ENCODE peak calls at places on chromosomes 13 and 19, in ten cellular contexts. V is endothelial cell, I is IMR-90, T is GM23338, Z is fibroblast of the aortic adventitia, W is cardiac fibroblast, G is thyroid gland, Y is SK-N-SH, S is lower lobe of right lung, X is H9. L is an unnamed sample.
A peak's percentile ranks its signal among the peaks of the same experiment; 100 is the strongest.

GRCh38 chr19:45153339-45154063 is 7.3 kb downstream of the NKPD1 start:
- DNase-seq in X (peak; percentile 72), W (peak; percentile 34), T (peak; percentile 84), Y (peak; percentile 91), Z (peak; percentile 42), I (peak; percentile 48), V (peak; percentile 71), G (peak; percentile 57), S (no peak), L (no peak)

GRCh38 chr19:14544977-14545715 is 15.8 kb downstream of the TECR start:
- DNase-seq in V (no peak), W (no peak), T (no peak), S (no peak), Y (no peak), Z (no peak), I (no peak), X (no peak), G (peak; percentile 98), L (no peak)

GRCh38 chr13:100100115-100100879 is 11.4 kb downstream of the PCCA start:
- DNase-seq in G (peak; percentile 66), Z (peak; percentile 88), T (no peak), V (no peak), X (no peak), S (no peak), W (peak; percentile 67), Y (no peak), I (peak; percentile 87), L (no peak)

GRCh38 chr19:15631817-15632216 is 8.9 kb upstream of the CYP4F3 start:
- DNase-seq in Y (peak; percentile 47), W (peak; percentile 8), V (no peak), X (peak; percentile 40), Z (no peak), S (no peak), G (no peak), T (peak; percentile 28), I (no peak), L (no peak)

GRCh38 chr19:6543866-6544347 is 13.1 kb downstream of the TNFSF9 start:
- DNase-seq in V (no peak), X (no peak), G (no peak), I (no peak), S (no peak), Z (no peak), T (no peak), Y (no peak), W (no peak), L (no peak)

GRCh38 chr13:61136101-61136500 is 279.5 kb downstream of the PCDH20 start:
- DNase-seq in G (no peak), W (no peak), Z (no peak), T (peak; percentile 4), I (no peak), Y (no peak), V (no peak), X (no peak), S (no peak), L (no peak)

GRCh38 chr19:17722655-17723240 is 3.5 kb downstream of the MAP1S start:
- DNase-seq in W (no peak), G (no peak), Y (no peak), T (no peak), Z (no peak), I (no peak), S (no peak), V (no peak), X (no peak), L (no peak)

GRCh38 chr13:69324109-69324886 is 783.3 kb upstream of the ATXN8OS start:
- DNase-seq in Z (no peak), T (peak; percentile 32), G (no peak), Y (peak; percentile 12), W (peak; percentile 1), I (no peak), S (no peak), V (no peak), X (no peak), L (no peak)

GRCh38 chr19:16801599-16801998 is 27.6 kb upstream of the SIN3B start:
- DNase-seq in X (no peak), Z (peak; percentile 61), I (peak; percentile 71), V (no peak), G (no peak), W (peak; percentile 82), Y (no peak), S (no peak), T (no peak), L (peak; percentile 64)

GRCh38 chr13:33466262-33466661 is 180.7 kb upstream of the STARD13 start:
- DNase-seq in X (no peak), W (no peak), T (no peak), I (no peak), S (no peak), V (no peak), Y (no peak), Z (no peak), G (no peak), L (no peak)

GRCh38 chr13:36261976-36262375 is 35.6 kb downstream of the CCDC169 start:
- DNase-seq in I (no peak), V (no peak), Y (no peak), Z (peak; percentile 32), T (no peak), W (peak; percentile 73), G (no peak), S (no peak), X (no peak), L (no peak)

GRCh38 chr19:49425922-49426592 is 869 bp downstream of the GFY start:
- DNase-seq in W (peak; percentile 53), V (no peak), S (no peak), G (no peak), Y (no peak), I (no peak), X (peak; percentile 96), Z (no peak), T (peak; percentile 98), L (no peak)

GRCh38 chr13:111031531-111031961 is 83.6 kb upstream of the ARHGEF7 start:
- DNase-seq in I (peak; percentile 58), W (peak; percentile 70), Y (no peak), T (no peak), Z (peak; percentile 27), S (no peak), X (no peak), G (no peak), V (no peak), L (no peak)

GRCh38 chr13:48739346-48740037 is 85.8 kb downstream of the CYSLTR2 start:
- DNase-seq in V (no peak), T (no peak), X (no peak), I (peak; percentile 47), Z (peak; percentile 61), W (no peak), Y (no peak), G (no peak), S (no peak), L (no peak)

GRCh38 chr13:38970380-38971051 is 20.1 kb downstream of the STOML3 start:
- DNase-seq in Y (peak; percentile 3), G (no peak), T (peak; percentile 42), V (no peak), I (no peak), S (no peak), X (no peak), W (no peak), Z (no peak), L (no peak)
- TF ChIP-seq CTCF in Y (no peak), G (no peak), T (peak; percentile 57), V (no peak), I (no peak), S (no peak), X (peak; percentile 49), W (no peak), Z (no peak), L (no peak)

GRCh38 chr13:74556002-74556551 is 421.9 kb upstream of the KLF12 start:
- DNase-seq in Z (no peak), W (no peak), X (no peak), V (no peak), I (no peak), S (no peak), T (no peak), Y (peak; percentile 43), G (no peak), L (no peak)

GRCh38 chr13:74550039-74550438 is 415.8 kb upstream of the KLF12 start:
- DNase-seq in V (no peak), W (peak; percentile 28), I (no peak), G (no peak), T (peak; percentile 53), Z (no peak), Y (no peak), S (no peak), X (no peak), L (no peak)

GRCh38 chr13:74555291-74556001 is 421.2 kb upstream of the KLF12 start:
- DNase-seq in Y (peak; percentile 74), X (no peak), I (no peak), W (no peak), T (no peak), Z (no peak), V (no peak), S (no peak), G (no peak), L (no peak)

GRCh38 chr13:74557870-74558269 is 423.7 kb upstream of the KLF12 start:
- DNase-seq in T (no peak), I (no peak), X (no peak), G (no peak), Y (no peak), S (no peak), Z (no peak), V (no peak), W (no peak), L (no peak)

DNA sequence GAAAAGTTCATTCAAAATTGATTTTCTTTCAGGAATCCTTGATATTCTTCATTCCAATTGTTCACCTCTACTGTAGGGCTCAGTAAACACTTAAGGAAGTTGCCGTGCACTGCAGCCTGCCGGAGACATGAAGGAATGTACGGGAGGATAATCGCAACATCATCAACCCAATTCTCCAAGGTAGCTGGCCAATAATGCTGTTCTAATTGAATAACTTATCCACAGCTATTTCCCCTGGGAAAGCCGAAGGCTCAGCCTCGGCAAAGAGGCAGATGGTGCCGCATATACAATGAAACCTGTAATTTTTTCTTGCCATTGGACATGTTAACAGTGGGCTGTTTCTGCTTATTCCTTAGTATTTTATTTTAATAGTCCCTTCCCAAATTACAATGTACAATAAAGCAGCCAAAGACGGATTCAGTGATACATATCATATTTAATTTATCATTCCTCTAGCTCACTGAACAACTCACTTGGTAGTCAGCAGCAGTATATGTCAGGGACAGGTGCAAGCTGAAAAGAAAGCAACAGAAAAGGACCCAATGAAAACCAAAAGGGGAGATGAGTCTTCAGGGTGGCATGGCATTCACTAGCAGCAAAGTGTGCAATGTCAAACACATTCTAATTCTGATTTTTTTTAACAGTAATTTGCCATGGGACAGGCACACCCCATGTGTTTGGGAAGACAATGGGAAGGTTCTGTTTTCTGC is 420.5 kb upstream of the KLF12 start:
- DNase-seq in S (no peak), W (no peak), Z (no peak), I (no peak), V (no peak), X (no peak), Y (peak; percentile 11), T (no peak), G (no peak), L (no peak)
- TF ChIP-seq CTCF in S (no peak), W (no peak), Z (no peak), I (no peak), V (no peak), X (no peak), Y (no peak), T (no peak), G (no peak), L (no peak)

GRCh38 chr13:92573467-92574057 is 653.0 kb upstream of the GPC6 start:
- DNase-seq in Z (peak; percentile 9), S (no peak), Y (peak; percentile 2), T (peak; percentile 84), W (peak; percentile 2), V (peak; percentile 11), G (no peak), I (peak; percentile 7), X (peak; percentile 50), L (no peak)
- TF ChIP-seq CTCF in Z (peak; percentile 3), S (no peak), Y (peak; percentile 19), T (peak; percentile 73), W (no peak), V (peak; percentile 52), G (no peak), I (peak; percentile 23), X (peak; percentile 76), L (no peak)

GRCh38 chr19:35740423-35741215 is 1.6 kb downstream of the IGFLR1 start:
- DNase-seq in X (peak; percentile 98), I (peak; percentile 93), Y (peak; percentile 99), S (peak; percentile 99), Z (peak; percentile 94), G (peak; percentile 99), V (peak; percentile 96), W (peak; percentile 96), T (peak; percentile 99), L (peak; percentile 94)
- TF ChIP-seq CTCF in X (peak; percentile 57), I (peak; percentile 24), Y (peak; percentile 31), S (peak; percentile 18), Z (peak; percentile 23), G (no peak), V (no peak), W (peak; percentile 29), T (no peak), L (peak; percentile 18)

L was measured in CD14-positive monocyte.